ENCODE peak calls at places on chromosome X, in six cellular contexts. Q is PC-3, D is cardiac fibroblast, B is fibroblast of pulmonary artery, T is AG09319, K is cardiac muscle cell. P is an unnamed sample.

GRCh38 chrX:123425471-123425870 is 241.4 kb downstream of the GRIA3 start:
- DNase-seq in Q (no peak), D (no peak), B (no peak), T (no peak), K (no peak), P (no peak)

GRCh38 chrX:69961365-69962072 is 88.2 kb downstream of the AWAT2 start:
- DNase-seq in Q (peak), D (peak), B (peak), T (no peak), K (peak), P (no peak)

GRCh38 chrX:15524417-15524816 is 23.8 kb downstream of the BMX start:
- DNase-seq in Q (peak), D (peak), B (peak), T (no peak), K (peak), P (peak)

GRCh38 chrX:69024931-69025330 is 140.3 kb downstream of the PJA1 start:
- DNase-seq in Q (peak), D (peak), B (peak), T (peak), K (peak), P (no peak)

GRCh38 chrX:105460366-105460765 is 239.9 kb upstream of the TEX13A start:
- DNase-seq in Q (peak), D (peak), B (peak), T (no peak), K (peak), P (peak)

GRCh38 chrX:150146271-150146888 is 208.1 kb upstream of the EOLA2 start:
- DNase-seq in Q (peak), D (no peak), B (no peak), T (no peak), K (no peak), P (no peak)

GRCh38 chrX:36407886-36408285 is 488.4 kb downstream of the CFAP47 start:
- DNase-seq in Q (no peak), D (no peak), B (no peak), T (no peak), K (no peak), P (peak)

GRCh38 chrX:46324166-46324565 is 221.1 kb downstream of the ZNF674 start:
- DNase-seq in Q (no peak), D (no peak), B (no peak), T (no peak), K (no peak), P (no peak)

DNA sequence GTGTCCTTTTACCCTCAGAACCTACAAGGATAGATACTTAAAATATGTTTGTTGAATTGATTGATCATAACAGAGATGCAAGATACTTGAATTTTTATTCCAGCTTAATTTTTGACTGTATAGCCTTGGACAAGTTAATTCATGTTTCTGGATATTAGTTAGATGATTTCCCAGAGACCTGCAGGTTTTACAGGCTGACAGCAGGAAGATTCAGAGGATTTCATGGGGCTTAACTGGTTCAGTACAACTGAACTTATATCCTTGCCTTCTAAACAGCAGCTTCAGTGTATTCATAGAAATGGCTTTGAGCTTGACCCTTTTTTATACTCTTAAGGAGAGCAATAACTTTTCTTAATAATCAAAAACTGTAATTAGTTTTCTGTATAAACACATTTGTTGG is 62.2 kb upstream of the IL13RA1 start:
- DNase-seq in Q (no peak), D (no peak), B (no peak), T (no peak), K (no peak), P (no peak)
- TF ChIP-seq CTCF in Q (no peak), D (no peak), B (no peak), T (no peak), K (no peak), P (no peak)

GRCh38 chrX:11540532-11541377 is 125.0 kb downstream of the ARHGAP6 start:
- DNase-seq in Q (no peak), D (no peak), B (no peak), T (no peak), K (peak), P (no peak)

GRCh38 chrX:11546917-11547316 is 118.8 kb downstream of the ARHGAP6 start:
- DNase-seq in Q (no peak), D (no peak), B (no peak), T (no peak), K (no peak), P (no peak)

GRCh38 chrX:11541510-11541909 is 124.2 kb downstream of the ARHGAP6 start:
- DNase-seq in Q (no peak), D (no peak), B (peak), T (no peak), K (peak), P (no peak)

GRCh38 chrX:11543249-11543648 is 122.5 kb downstream of the ARHGAP6 start:
- DNase-seq in Q (no peak), D (no peak), B (no peak), T (no peak), K (no peak), P (no peak)
- TF ChIP-seq CTCF in Q (peak), D (no peak), B (no peak), T (no peak), K (no peak), P (no peak)

GRCh38 chrX:107773906-107774435 is 1.6 kb downstream of the TSC22D3 start:
- DNase-seq in Q (no peak), D (no peak), B (no peak), T (no peak), K (no peak), P (no peak)

GRCh38 chrX:107777536-107777832 is at the start of gene NCBP2L:
- DNase-seq in Q (no peak), D (no peak), B (no peak), T (no peak), K (no peak), P (no peak)

GRCh38 chrX:107775000-107775733 is 420 bp downstream of the TSC22D3 start:
- DNase-seq in Q (no peak), D (no peak), B (no peak), T (no peak), K (no peak), P (no peak)

GRCh38 chrX:107776649-107777535 is 641 bp upstream of the NCBP2L start:
- DNase-seq in Q (peak), D (peak), B (peak), T (peak), K (peak), P (peak)

DNA sequence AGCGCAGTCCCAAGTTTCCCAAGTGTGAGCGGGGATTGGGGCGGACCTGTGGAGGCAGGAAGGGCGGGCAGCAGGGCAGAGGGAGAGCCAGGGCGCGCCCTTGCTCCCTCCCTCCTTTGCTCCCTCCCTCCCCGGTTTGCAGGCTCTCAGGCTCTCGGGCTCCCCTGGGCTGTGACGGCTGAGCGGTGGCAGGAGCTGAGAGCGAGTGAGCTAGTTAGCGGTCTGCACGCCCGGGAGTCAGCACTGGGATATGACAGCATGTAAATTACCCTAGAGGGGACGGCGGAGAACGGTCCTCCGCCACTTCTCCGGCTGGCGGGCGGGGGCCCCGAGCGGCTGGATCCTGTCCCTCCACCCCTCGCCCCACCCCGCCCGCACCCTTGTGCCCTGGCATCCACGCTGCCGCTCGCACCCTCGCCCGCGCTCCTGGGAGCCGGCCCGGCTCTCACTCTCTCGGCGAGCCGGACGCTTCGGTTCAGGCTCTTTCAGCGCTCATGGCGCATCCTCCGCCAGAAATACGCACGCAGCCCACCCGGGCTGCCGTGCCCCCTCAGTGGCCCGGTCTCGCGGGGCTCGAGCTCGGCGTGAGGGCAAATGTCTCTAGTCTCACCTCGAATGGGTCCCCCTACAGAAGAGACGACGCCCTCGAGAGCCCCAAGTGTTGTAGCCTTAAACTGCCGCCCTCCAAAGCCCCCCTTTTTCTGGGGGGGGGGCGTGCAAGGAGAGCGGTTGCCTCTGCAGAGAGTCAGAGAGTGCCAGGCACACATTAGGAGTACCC is at the start of gene TSC22D3:
- DNase-seq in Q (peak), D (peak), B (peak), T (no peak), K (peak), P (peak)
- TF ChIP-seq CTCF in Q (no peak), D (peak), B (peak), T (peak), K (no peak), P (no peak)

DNA sequence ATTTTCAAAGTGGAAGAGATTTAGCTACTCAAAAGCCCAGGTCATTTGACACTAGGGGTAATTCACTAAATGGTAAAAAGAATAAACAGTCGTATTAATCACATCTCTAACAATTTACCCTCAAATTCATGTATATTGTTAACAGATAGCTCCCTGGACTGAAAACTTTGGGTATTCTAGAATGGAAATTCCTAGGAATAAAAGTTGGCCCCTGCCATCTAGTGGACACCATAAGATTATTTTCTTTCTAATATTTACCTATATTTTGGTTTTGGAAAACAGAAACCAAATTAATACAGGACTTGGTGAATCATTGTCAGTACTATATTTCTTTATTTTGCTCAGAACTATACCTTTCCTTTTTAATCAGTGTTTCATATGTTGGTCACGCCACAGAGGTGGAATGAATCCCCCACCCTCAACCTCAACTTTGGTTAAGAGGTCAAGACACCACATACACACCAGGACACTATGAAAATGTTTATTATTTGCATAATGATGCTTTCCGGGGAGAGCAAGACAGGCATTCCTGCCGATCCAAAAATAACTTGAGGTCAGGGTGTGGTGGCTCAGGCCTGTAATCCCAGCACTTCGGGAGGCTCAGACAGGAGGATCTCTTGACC is 96.2 kb upstream of the APOOL start:
- DNase-seq in Q (peak), D (peak), B (peak), T (no peak), K (peak), P (no peak)
- TF ChIP-seq CTCF in Q (peak), D (no peak), B (peak), T (peak), K (no peak), P (peak)

GRCh38 chrX:26783512-26784225 is 567.7 kb downstream of the MAGEB5 start:
- DNase-seq in Q (peak), D (peak), B (peak), T (peak), K (peak), P (no peak)

GRCh38 chrX:26778320-26778888 is 562.4 kb downstream of the MAGEB5 start:
- DNase-seq in Q (no peak), D (peak), B (no peak), T (no peak), K (no peak), P (no peak)
- TF ChIP-seq CTCF in Q (peak), D (peak), B (peak), T (no peak), K (no peak), P (peak)

DNA sequence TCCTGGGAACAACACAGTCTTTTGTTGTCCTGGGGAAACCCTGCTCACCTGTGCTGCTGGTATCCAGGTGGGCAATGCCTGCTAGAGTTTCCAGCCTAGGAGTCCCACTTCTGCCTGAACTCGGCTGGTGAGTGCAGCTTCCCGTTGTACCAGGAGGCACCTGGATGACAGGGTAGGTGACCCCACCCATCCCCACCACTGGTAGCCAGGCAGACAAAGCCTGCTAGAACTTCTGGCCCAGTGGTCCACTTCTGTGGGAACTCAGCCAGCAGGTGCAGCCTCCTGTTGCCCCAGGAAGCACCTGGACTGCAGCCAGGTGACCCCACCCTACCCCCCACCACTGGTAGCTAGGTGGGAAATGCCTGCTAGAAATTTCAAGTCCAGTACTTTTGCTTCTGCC is 9.7 kb upstream of the TCEAL2 start:
- DNase-seq in Q (no peak), D (no peak), B (no peak), T (no peak), K (no peak), P (no peak)
- TF ChIP-seq CTCF in Q (no peak), D (no peak), B (no peak), T (no peak), K (no peak), P (no peak)

GRCh38 chrX:47958943-47959342 is 44.8 kb downstream of the ZNF182 start:
- DNase-seq in Q (peak), D (peak), B (peak), T (no peak), K (peak), P (no peak)
- TF ChIP-seq CTCF in Q (peak), D (peak), B (peak), T (no peak), K (peak), P (peak)